ENCODE peak calls at places on chromosome 4, in six cellular contexts. Y, A, R, L, Z and T are unnamed samples.
A peak's percentile ranks its signal among the peaks of the same experiment; 100 is the strongest.

GRCh38 chr4:89493367-89493766 is 185.8 kb upstream of the GPRIN3 start:
- DNase-seq in Y (no peak), A (no peak), R (no peak), L (no peak), Z (no peak), T (no peak)

GRCh38 chr4:125649452-125649851 is 334.7 kb downstream of the FAT4 start:
- DNase-seq in Y (no peak), A (no peak), R (no peak), L (no peak), Z (no peak), T (no peak)

GRCh38 chr4:145390566-145390965 is 91.1 kb upstream of the SMAD1 start:
- DNase-seq in Y (no peak), A (no peak), R (no peak), L (no peak), Z (no peak), T (no peak)

GRCh38 chr4:23097251-23097650 is 404.5 kb downstream of the GBA3 start:
- DNase-seq in Y (peak; percentile 82), A (no peak), R (no peak), L (no peak), Z (no peak), T (no peak)

GRCh38 chr4:30714408-30715031 is 5.6 kb upstream of the PCDH7 start:
- DNase-seq in Y (peak; percentile 77), A (no peak), R (peak; percentile 15), L (peak; percentile 88), Z (peak; percentile 4), T (no peak)

GRCh38 chr4:139562839-139563238 is 6.8 kb upstream of the SETD7 start:
- DNase-seq in Y (no peak), A (no peak), R (no peak), L (no peak), Z (no peak), T (no peak)

GRCh38 chr4:119585771-119586170 is 42.8 kb downstream of the PDE5A start:
- DNase-seq in Y (no peak), A (no peak), R (no peak), L (no peak), Z (no peak), T (no peak)

GRCh38 chr4:20217521-20217920 is 34.2 kb upstream of the SLIT2 start:
- DNase-seq in Y (no peak), A (no peak), R (no peak), L (no peak), Z (no peak), T (no peak)

GRCh38 chr4:38290360-38290759 is 330.2 kb downstream of the PTTG2 start:
- DNase-seq in Y (peak; percentile 82), A (no peak), R (no peak), L (no peak), Z (no peak), T (no peak)

GRCh38 chr4:156475322-156475721 is 496.3 kb downstream of the PDGFC start:
- DNase-seq in Y (peak; percentile 83), A (no peak), R (no peak), L (no peak), Z (no peak), T (no peak)

GRCh38 chr4:15149842-15150592 is 147.7 kb downstream of the CPEB2 start:
- DNase-seq in Y (peak; percentile 79), A (no peak), R (peak; percentile 54), L (peak; percentile 73), Z (peak; percentile 11), T (no peak)

GRCh38 chr4:13483142-13484044 is 747 bp downstream of the RAB28 start:
- DNase-seq in Y (peak; percentile 78), A (peak; percentile 2), R (no peak), L (peak; percentile 75), Z (peak; percentile 24), T (no peak)

GRCh38 chr4:185145572-185145971 is 2.5 kb downstream of the SLC25A4 start:
- DNase-seq in Y (no peak), A (no peak), R (no peak), L (no peak), Z (no peak), T (no peak)

GRCh38 chr4:45946699-45947098 is 177.2 kb downstream of the GABRG1 start:
- DNase-seq in Y (no peak), A (no peak), R (no peak), L (no peak), Z (no peak), T (no peak)

GRCh38 chr4:83282049-83282535 is 2.5 kb downstream of the COQ2 start:
- DNase-seq in Y (peak; percentile 80), A (peak; percentile 50), R (peak; percentile 52), L (peak; percentile 64), Z (peak; percentile 77), T (no peak)

GRCh38 chr4:76301068-76301774 is 5.3 kb upstream of the STBD1 start:
- DNase-seq in Y (peak; percentile 59), A (no peak), R (peak; percentile 80), L (no peak), Z (no peak), T (no peak)

GRCh38 chr4:184979461-184980124 is 38.7 kb upstream of the HELT start:
- DNase-seq in Y (no peak), A (no peak), R (no peak), L (no peak), Z (no peak), T (no peak)

GRCh38 chr4:148813289-148813688 is 371.1 kb upstream of the NR3C2 start:
- DNase-seq in Y (no peak), A (no peak), R (no peak), L (no peak), Z (no peak), T (no peak)

GRCh38 chr4:88179261-88179660 is 20.8 kb upstream of the ABCG2 start:
- DNase-seq in Y (no peak), A (no peak), R (no peak), L (no peak), Z (no peak), T (no peak)

GRCh38 chr4:107366900-107367299 is 330.8 kb upstream of the DKK2 start:
- DNase-seq in Y (no peak), A (no peak), R (no peak), L (no peak), Z (no peak), T (no peak)

GRCh38 chr4:115187136-115187535 is 73.7 kb upstream of the NDST4 start:
- DNase-seq in Y (no peak), A (no peak), R (no peak), L (no peak), Z (no peak), T (no peak)

GRCh38 chr4:137694138-137694537 is 161.8 kb upstream of the PCDH18 start:
- DNase-seq in Y (peak; percentile 58), A (no peak), R (no peak), L (no peak), Z (no peak), T (no peak)

GRCh38 chr4:113838421-113838820 is 76.9 kb upstream of the CAMK2D start:
- DNase-seq in Y (no peak), A (no peak), R (no peak), L (no peak), Z (no peak), T (no peak)

GRCh38 chr4:87848622-87849351 is 16.0 kb downstream of the MEPE start:
- DNase-seq in Y (peak; percentile 80), A (peak; percentile 2), R (no peak), L (peak; percentile 79), Z (peak; percentile 46), T (no peak)

GRCh38 chr4:187565416-187565815 is 430.2 kb upstream of the ZFP42 start:
- DNase-seq in Y (no peak), A (no peak), R (no peak), L (peak; percentile 18), Z (no peak), T (no peak)

GRCh38 chr4:77697860-77698599 is 92.4 kb downstream of the CXCL13 start:
- DNase-seq in Y (peak; percentile 84), A (no peak), R (no peak), L (peak; percentile 79), Z (peak; percentile 31), T (no peak)

GRCh38 chr4:38008493-38009120 is 48.4 kb downstream of the PTTG2 start:
- DNase-seq in Y (no peak), A (no peak), R (no peak), L (no peak), Z (no peak), T (no peak)

GRCh38 chr4:182752158-182752910 is 164.9 kb downstream of the DCTD start:
- DNase-seq in Y (peak; percentile 87), A (no peak), R (no peak), L (peak; percentile 84), Z (no peak), T (no peak)

GRCh38 chr4:107648178-107648991 is 71.6 kb downstream of the PAPSS1 start:
- DNase-seq in Y (no peak), A (no peak), R (no peak), L (peak; percentile 11), Z (no peak), T (no peak)

GRCh38 chr4:8766610-8767009 is 105.0 kb downstream of the HMX1 start:
- DNase-seq in Y (no peak), A (no peak), R (no peak), L (no peak), Z (no peak), T (no peak)

GRCh38 chr4:99817310-99817885 is 771 bp downstream of the DAPP1 start:
- DNase-seq in Y (no peak), A (no peak), R (no peak), L (no peak), Z (peak; percentile 59), T (no peak)

DNA sequence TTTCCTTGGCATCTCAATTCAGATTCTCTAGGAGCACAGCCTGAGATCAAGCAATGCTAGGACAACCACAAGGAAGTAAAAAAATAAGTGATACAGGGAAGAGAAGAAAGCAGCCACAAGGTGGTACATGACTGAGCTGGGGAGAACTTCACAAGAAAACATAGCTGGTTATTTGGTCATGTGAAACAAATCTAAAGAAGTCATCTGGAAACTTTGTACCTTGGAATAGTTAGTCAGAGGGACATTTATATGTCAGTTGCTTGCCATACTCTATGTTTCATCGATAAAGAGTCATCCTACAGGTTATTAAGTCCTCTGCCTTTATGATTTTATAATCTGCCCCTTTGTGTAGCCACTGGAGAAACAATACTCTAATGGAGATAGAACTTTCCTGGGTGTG is 575.1 kb downstream of the IL15 start:
- DNase-seq in Y (no peak), A (no peak), R (no peak), L (no peak), Z (no peak), T (no peak)
- TF ChIP-seq CTCF in Y (no peak), A (no peak), R (no peak), L (no peak), Z (no peak), T (no peak)

GRCh38 chr4:165345663-165346417 is 18.4 kb downstream of the MSMO1 start:
- DNase-seq in Y (no peak), A (no peak), R (no peak), L (peak; percentile 23), Z (no peak), T (no peak)
- TF ChIP-seq CTCF in Y (peak; percentile 23), A (no peak), R (no peak), L (peak; percentile 55), Z (peak; percentile 64), T (no peak)

GRCh38 chr4:7524064-7524682 is 89.4 kb upstream of the PSAPL1 start:
- DNase-seq in Y (no peak), A (no peak), R (no peak), L (no peak), Z (no peak), T (no peak)
- TF ChIP-seq CTCF in Y (no peak), A (no peak), R (no peak), L (peak; percentile 23), Z (no peak), T (no peak)

GRCh38 chr4:63556332-63556731 is 852.9 kb downstream of the TECRL start:
- DNase-seq in Y (no peak), A (no peak), R (no peak), L (peak; percentile 52), Z (no peak), T (no peak)
- TF ChIP-seq CTCF in Y (no peak), A (no peak), R (no peak), L (peak; percentile 70), Z (peak; percentile 21), T (peak; percentile 11)